ENCODE peak calls at places on chromosomes 11 and 22, in ten cellular contexts. One of them, this sample, is unnamed.

GRCh38 chr11:78855146-78855545 is 280.5 kb upstream of the NARS2 start:
- DNase-seq in Panc1: no peak
- DNase-seq in H1: no peak
- DNase-seq in K562: no peak
- DNase-seq in stomach: no peak
- DNase-seq in endothelial cell of umbilical vein: no peak
- DNase-seq in HCT116: no peak
- DNase-seq in GM12891: no peak
- DNase-seq in SK-N-SH: no peak
- DNase-seq in sigmoid colon: no peak
- DNase-seq in this sample: no peak

GRCh38 chr11:113705871-113706654 is at the start of gene TMPRSS5:
- DNase-seq in sigmoid colon: peak
- DNase-seq in endothelial cell of umbilical vein: no peak
- DNase-seq in SK-N-SH: no peak
- DNase-seq in GM12891: no peak
- DNase-seq in stomach: no peak
- DNase-seq in H1: no peak
- DNase-seq in K562: no peak
- DNase-seq in Panc1: no peak
- DNase-seq in HCT116: no peak
- DNase-seq in this sample: no peak

GRCh38 chr11:96015911-96016565 is 92.1 kb upstream of the MTMR2 start:
- DNase-seq in Panc1: no peak
- DNase-seq in H1: no peak
- DNase-seq in HCT116: no peak
- DNase-seq in sigmoid colon: no peak
- DNase-seq in GM12891: no peak
- DNase-seq in K562: peak
- DNase-seq in SK-N-SH: peak
- DNase-seq in endothelial cell of umbilical vein: no peak
- DNase-seq in stomach: no peak
- DNase-seq in this sample: no peak

GRCh38 chr22:38062782-38063181 is 5.6 kb downstream of the PICK1 start:
- DNase-seq in stomach: no peak
- DNase-seq in SK-N-SH: no peak
- DNase-seq in H1: no peak
- DNase-seq in Panc1: no peak
- DNase-seq in HCT116: no peak
- DNase-seq in K562: no peak
- DNase-seq in endothelial cell of umbilical vein: no peak
- DNase-seq in GM12891: no peak
- DNase-seq in sigmoid colon: no peak
- DNase-seq in this sample: peak

GRCh38 chr11:20060647-20061205 is 99.5 kb downstream of the DBX1 start:
- DNase-seq in H1: no peak
- DNase-seq in K562: no peak
- DNase-seq in SK-N-SH: no peak
- DNase-seq in endothelial cell of umbilical vein: no peak
- DNase-seq in GM12891: no peak
- DNase-seq in stomach: no peak
- DNase-seq in sigmoid colon: no peak
- DNase-seq in HCT116: no peak
- DNase-seq in Panc1: no peak
- DNase-seq in this sample: no peak

GRCh38 chr11:7060828-7061227 is 28.0 kb upstream of the RBMXL2 start:
- DNase-seq in stomach: no peak
- DNase-seq in sigmoid colon: no peak
- DNase-seq in GM12891: no peak
- DNase-seq in SK-N-SH: no peak
- DNase-seq in HCT116: no peak
- DNase-seq in H1: no peak
- DNase-seq in K562: no peak
- DNase-seq in endothelial cell of umbilical vein: peak
- DNase-seq in Panc1: no peak
- DNase-seq in this sample: no peak

GRCh38 chr11:79437274-79437980 is 3.4 kb downstream of the TENM4 start:
- DNase-seq in stomach: peak
- DNase-seq in SK-N-SH: peak
- DNase-seq in sigmoid colon: peak
- DNase-seq in Panc1: no peak
- DNase-seq in HCT116: no peak
- DNase-seq in H1: no peak
- DNase-seq in K562: no peak
- DNase-seq in endothelial cell of umbilical vein: peak
- DNase-seq in GM12891: no peak
- DNase-seq in this sample: peak

GRCh38 chr11:7551571-7551970 is 37.8 kb downstream of the PPFIBP2 start:
- DNase-seq in K562: no peak
- DNase-seq in SK-N-SH: no peak
- DNase-seq in sigmoid colon: no peak
- DNase-seq in endothelial cell of umbilical vein: no peak
- DNase-seq in stomach: no peak
- DNase-seq in HCT116: no peak
- DNase-seq in GM12891: no peak
- DNase-seq in H1: no peak
- DNase-seq in Panc1: no peak
- DNase-seq in this sample: no peak

DNA sequence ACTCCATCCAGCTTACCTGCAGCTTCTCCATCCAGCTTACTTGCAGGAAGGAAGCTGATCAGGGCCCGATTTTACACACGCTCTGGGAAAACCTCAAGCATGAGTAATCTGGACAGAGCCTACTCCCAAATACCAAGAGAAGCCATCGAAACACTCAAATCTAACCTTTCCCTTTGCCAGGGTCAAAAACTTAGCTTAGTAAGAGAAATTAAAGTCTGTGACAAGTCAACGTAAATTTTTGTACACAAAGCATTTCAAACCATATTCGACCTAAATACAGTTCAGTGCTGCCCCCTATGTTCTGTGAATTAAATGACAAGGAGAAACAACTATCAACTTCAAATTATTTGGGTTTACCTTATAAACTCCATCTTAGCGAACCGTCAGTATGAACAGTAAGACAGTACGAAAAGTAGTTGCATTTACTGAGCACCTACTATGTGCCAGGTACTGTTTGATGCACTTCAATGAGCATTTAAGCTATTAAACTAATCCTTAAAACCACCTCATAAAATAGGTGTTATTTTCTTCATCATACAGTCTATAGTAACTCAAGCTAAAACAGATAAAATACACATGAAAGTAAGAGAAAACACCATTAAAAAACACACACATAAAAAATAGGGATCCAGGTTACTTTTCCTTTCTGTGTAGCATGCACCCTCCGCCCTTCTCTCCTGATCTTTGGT is 36.9 kb downstream of the ARFGAP3 start:
- DNase-seq in GM12891: no peak
- DNase-seq in HCT116: no peak
- DNase-seq in H1: no peak
- DNase-seq in Panc1: no peak
- DNase-seq in sigmoid colon: no peak
- DNase-seq in K562: peak
- DNase-seq in stomach: no peak
- DNase-seq in endothelial cell of umbilical vein: peak
- DNase-seq in SK-N-SH: no peak
- DNase-seq in this sample: no peak
- TF ChIP-seq POLR2AphosphoS5 in GM12891: no peak
- TF ChIP-seq POLR2AphosphoS5 in HCT116: no peak
- TF ChIP-seq POLR2AphosphoS5 in H1: no peak
- TF ChIP-seq POLR2AphosphoS5 in Panc1: no peak
- TF ChIP-seq POLR2AphosphoS5 in sigmoid colon: no peak
- TF ChIP-seq POLR2AphosphoS5 in K562: no peak
- TF ChIP-seq POLR2AphosphoS5 in stomach: no peak
- TF ChIP-seq POLR2AphosphoS5 in endothelial cell of umbilical vein: no peak
- TF ChIP-seq POLR2AphosphoS5 in SK-N-SH: no peak
- TF ChIP-seq POLR2AphosphoS5 in this sample: no peak

GRCh38 chr22:25136953-25137576 is 62.6 kb upstream of the CRYBB3 start:
- DNase-seq in stomach: no peak
- DNase-seq in K562: no peak
- DNase-seq in H1: no peak
- DNase-seq in endothelial cell of umbilical vein: no peak
- DNase-seq in SK-N-SH: no peak
- DNase-seq in Panc1: no peak
- DNase-seq in HCT116: no peak
- DNase-seq in GM12891: no peak
- DNase-seq in sigmoid colon: no peak
- DNase-seq in this sample: no peak

GRCh38 chr22:25131198-25131887 is 68.3 kb upstream of the CRYBB3 start:
- DNase-seq in Panc1: no peak
- DNase-seq in GM12891: no peak
- DNase-seq in HCT116: no peak
- DNase-seq in K562: no peak
- DNase-seq in H1: no peak
- DNase-seq in stomach: no peak
- DNase-seq in SK-N-SH: no peak
- DNase-seq in endothelial cell of umbilical vein: no peak
- DNase-seq in sigmoid colon: no peak
- DNase-seq in this sample: peak

GRCh38 chr22:25130462-25130861 is 69.2 kb upstream of the CRYBB3 start:
- DNase-seq in sigmoid colon: no peak
- DNase-seq in K562: no peak
- DNase-seq in GM12891: no peak
- DNase-seq in Panc1: no peak
- DNase-seq in endothelial cell of umbilical vein: no peak
- DNase-seq in H1: no peak
- DNase-seq in stomach: no peak
- DNase-seq in HCT116: no peak
- DNase-seq in SK-N-SH: no peak
- DNase-seq in this sample: peak

GRCh38 chr22:25134451-25134850 is 65.2 kb upstream of the CRYBB3 start:
- DNase-seq in SK-N-SH: no peak
- DNase-seq in endothelial cell of umbilical vein: no peak
- DNase-seq in stomach: no peak
- DNase-seq in GM12891: no peak
- DNase-seq in K562: no peak
- DNase-seq in H1: no peak
- DNase-seq in Panc1: no peak
- DNase-seq in HCT116: no peak
- DNase-seq in sigmoid colon: no peak
- DNase-seq in this sample: peak

GRCh38 chr22:25134028-25134427 is 65.6 kb upstream of the CRYBB3 start:
- DNase-seq in K562: no peak
- DNase-seq in GM12891: no peak
- DNase-seq in sigmoid colon: peak
- DNase-seq in endothelial cell of umbilical vein: peak
- DNase-seq in HCT116: no peak
- DNase-seq in Panc1: no peak
- DNase-seq in H1: no peak
- DNase-seq in stomach: peak
- DNase-seq in SK-N-SH: peak
- DNase-seq in this sample: peak
- TF ChIP-seq POLR2AphosphoS5 in K562: no peak
- TF ChIP-seq POLR2AphosphoS5 in GM12891: no peak
- TF ChIP-seq POLR2AphosphoS5 in sigmoid colon: no peak
- TF ChIP-seq POLR2AphosphoS5 in endothelial cell of umbilical vein: peak
- TF ChIP-seq POLR2AphosphoS5 in HCT116: no peak
- TF ChIP-seq POLR2AphosphoS5 in Panc1: no peak
- TF ChIP-seq POLR2AphosphoS5 in H1: no peak
- TF ChIP-seq POLR2AphosphoS5 in stomach: no peak
- TF ChIP-seq POLR2AphosphoS5 in SK-N-SH: no peak
- TF ChIP-seq POLR2AphosphoS5 in this sample: peak

GRCh38 chr22:42791721-42792452 is 65.2 kb downstream of the ARFGAP3 start:
- DNase-seq in stomach: no peak
- DNase-seq in K562: no peak
- DNase-seq in HCT116: no peak
- DNase-seq in GM12891: no peak
- DNase-seq in H1: no peak
- DNase-seq in SK-N-SH: no peak
- DNase-seq in Panc1: no peak
- DNase-seq in sigmoid colon: peak
- DNase-seq in endothelial cell of umbilical vein: no peak
- DNase-seq in this sample: peak

GRCh38 chr22:42792909-42793847 is 63.9 kb downstream of the ARFGAP3 start:
- DNase-seq in stomach: peak
- DNase-seq in H1: no peak
- DNase-seq in SK-N-SH: no peak
- DNase-seq in endothelial cell of umbilical vein: no peak
- DNase-seq in GM12891: no peak
- DNase-seq in HCT116: no peak
- DNase-seq in sigmoid colon: peak
- DNase-seq in Panc1: no peak
- DNase-seq in K562: no peak
- DNase-seq in this sample: no peak

GRCh38 chr22:42794551-42795510 is 62.2 kb downstream of the ARFGAP3 start:
- DNase-seq in endothelial cell of umbilical vein: no peak
- DNase-seq in stomach: peak
- DNase-seq in K562: no peak
- DNase-seq in sigmoid colon: no peak
- DNase-seq in GM12891: no peak
- DNase-seq in HCT116: no peak
- DNase-seq in Panc1: no peak
- DNase-seq in SK-N-SH: no peak
- DNase-seq in H1: no peak
- DNase-seq in this sample: no peak

GRCh38 chr22:42792453-42792908 is 64.6 kb downstream of the ARFGAP3 start:
- DNase-seq in H1: no peak
- DNase-seq in K562: no peak
- DNase-seq in stomach: no peak
- DNase-seq in GM12891: no peak
- DNase-seq in SK-N-SH: no peak
- DNase-seq in Panc1: no peak
- DNase-seq in sigmoid colon: peak
- DNase-seq in endothelial cell of umbilical vein: no peak
- DNase-seq in HCT116: no peak
- DNase-seq in this sample: no peak

GRCh38 chr22:42793848-42794405 is 63.1 kb downstream of the ARFGAP3 start:
- DNase-seq in HCT116: no peak
- DNase-seq in K562: no peak
- DNase-seq in H1: no peak
- DNase-seq in Panc1: no peak
- DNase-seq in stomach: no peak
- DNase-seq in SK-N-SH: no peak
- DNase-seq in GM12891: no peak
- DNase-seq in sigmoid colon: peak
- DNase-seq in endothelial cell of umbilical vein: no peak
- DNase-seq in this sample: no peak
- TF ChIP-seq POLR2AphosphoS5 in HCT116: no peak
- TF ChIP-seq POLR2AphosphoS5 in K562: no peak
- TF ChIP-seq POLR2AphosphoS5 in H1: no peak
- TF ChIP-seq POLR2AphosphoS5 in Panc1: no peak
- TF ChIP-seq POLR2AphosphoS5 in stomach: no peak
- TF ChIP-seq POLR2AphosphoS5 in SK-N-SH: no peak
- TF ChIP-seq POLR2AphosphoS5 in GM12891: no peak
- TF ChIP-seq POLR2AphosphoS5 in sigmoid colon: no peak
- TF ChIP-seq POLR2AphosphoS5 in endothelial cell of umbilical vein: no peak
- TF ChIP-seq POLR2AphosphoS5 in this sample: no peak

GRCh38 chr22:41828516-41828915 is 4.4 kb upstream of the SREBF2 start:
- DNase-seq in Panc1: no peak
- DNase-seq in endothelial cell of umbilical vein: no peak
- DNase-seq in sigmoid colon: no peak
- DNase-seq in H1: no peak
- DNase-seq in SK-N-SH: no peak
- DNase-seq in K562: no peak
- DNase-seq in stomach: peak
- DNase-seq in GM12891: no peak
- DNase-seq in HCT116: no peak
- DNase-seq in this sample: peak

GRCh38 chr22:41827671-41828070 is 5.2 kb upstream of the SREBF2 start:
- DNase-seq in HCT116: no peak
- DNase-seq in Panc1: no peak
- DNase-seq in SK-N-SH: no peak
- DNase-seq in stomach: no peak
- DNase-seq in sigmoid colon: no peak
- DNase-seq in K562: no peak
- DNase-seq in H1: no peak
- DNase-seq in endothelial cell of umbilical vein: no peak
- DNase-seq in GM12891: no peak
- DNase-seq in this sample: no peak

GRCh38 chr22:41825376-41825775 is 7.5 kb upstream of the SREBF2 start:
- DNase-seq in stomach: no peak
- DNase-seq in GM12891: no peak
- DNase-seq in endothelial cell of umbilical vein: peak
- DNase-seq in HCT116: no peak
- DNase-seq in SK-N-SH: no peak
- DNase-seq in Panc1: no peak
- DNase-seq in sigmoid colon: no peak
- DNase-seq in H1: no peak
- DNase-seq in K562: peak
- DNase-seq in this sample: no peak

GRCh38 chr22:41826001-41826400 is 6.9 kb upstream of the SREBF2 start:
- DNase-seq in stomach: no peak
- DNase-seq in GM12891: no peak
- DNase-seq in sigmoid colon: no peak
- DNase-seq in HCT116: no peak
- DNase-seq in Panc1: no peak
- DNase-seq in SK-N-SH: no peak
- DNase-seq in K562: no peak
- DNase-seq in endothelial cell of umbilical vein: no peak
- DNase-seq in H1: no peak
- DNase-seq in this sample: no peak

DNA sequence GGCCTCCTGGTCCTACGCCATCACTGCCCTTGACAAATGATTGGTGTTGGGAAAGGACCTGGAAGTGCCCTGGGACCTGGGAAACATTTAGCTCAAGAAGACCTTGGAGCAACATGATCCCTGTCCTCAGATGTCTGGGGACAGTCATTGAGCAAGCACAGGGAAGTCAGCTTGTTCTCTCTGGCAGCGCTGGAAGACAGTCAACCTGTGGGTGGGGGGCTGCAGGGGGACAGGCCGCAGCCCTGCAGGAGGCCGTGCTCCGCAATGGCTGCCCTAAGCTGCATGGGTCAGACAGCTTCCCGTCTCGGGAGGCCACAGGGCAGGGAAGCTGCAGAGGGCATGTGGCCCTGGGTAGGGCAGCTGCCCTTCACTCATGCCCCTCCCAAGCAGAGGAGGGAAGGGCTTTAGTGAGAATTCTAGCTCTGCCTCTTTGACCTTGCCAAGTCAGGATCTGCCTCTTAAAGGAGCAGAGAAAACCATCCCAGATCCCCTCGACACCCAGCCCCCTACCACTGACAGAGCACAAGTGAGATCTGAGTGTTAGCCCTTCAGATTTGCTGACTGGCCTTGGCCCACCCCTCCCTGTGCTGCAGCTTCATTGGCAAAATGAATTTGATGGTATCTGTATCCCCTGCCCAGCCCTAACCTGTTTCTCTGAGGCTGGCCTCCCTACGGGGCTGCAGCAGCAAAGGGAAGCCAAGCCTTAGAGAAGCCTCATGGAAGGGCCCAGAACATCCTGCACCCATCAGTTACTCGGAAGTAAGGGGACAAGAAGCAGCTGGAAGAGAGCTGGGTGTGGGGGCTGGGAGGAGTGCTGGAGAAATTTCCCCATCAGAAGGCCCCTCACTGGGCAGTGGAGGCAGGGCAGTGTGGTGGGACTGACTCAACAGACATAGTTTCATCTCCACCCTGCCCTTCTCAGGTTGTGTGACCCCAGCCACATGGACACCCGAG is 6.2 kb upstream of the SREBF2 start:
- DNase-seq in stomach: no peak
- DNase-seq in Panc1: no peak
- DNase-seq in H1: no peak
- DNase-seq in endothelial cell of umbilical vein: no peak
- DNase-seq in SK-N-SH: no peak
- DNase-seq in sigmoid colon: no peak
- DNase-seq in GM12891: no peak
- DNase-seq in HCT116: no peak
- DNase-seq in K562: no peak
- DNase-seq in this sample: peak
- TF ChIP-seq POLR2AphosphoS5 in stomach: no peak
- TF ChIP-seq POLR2AphosphoS5 in Panc1: no peak
- TF ChIP-seq POLR2AphosphoS5 in H1: no peak
- TF ChIP-seq POLR2AphosphoS5 in endothelial cell of umbilical vein: no peak
- TF ChIP-seq POLR2AphosphoS5 in SK-N-SH: no peak
- TF ChIP-seq POLR2AphosphoS5 in sigmoid colon: no peak
- TF ChIP-seq POLR2AphosphoS5 in GM12891: no peak
- TF ChIP-seq POLR2AphosphoS5 in HCT116: no peak
- TF ChIP-seq POLR2AphosphoS5 in K562: no peak
- TF ChIP-seq POLR2AphosphoS5 in this sample: peak